ENCODE peak calls at places on chromosomes 7 and 10, in four cellular contexts. Z is right cardiac atrium, B is uterus, V is A549. Q is an unnamed sample.

GRCh38 chr10:121598261-121599249 is at the start of gene FGFR2:
- DNase-seq in Z (peak), B (peak), V (peak), Q (peak)

GRCh38 chr10:59323036-59323459 is 39.3 kb downstream of the FAM13C start:
- DNase-seq in Z (no peak), B (no peak), V (no peak), Q (no peak)

GRCh38 chr10:65861249-65861648 is 1064.6 kb upstream of the LRRTM3 start:
- DNase-seq in Z (no peak), B (no peak), V (no peak), Q (no peak)

GRCh38 chr7:99975782-99976521 is at the start of gene AZGP1:
- DNase-seq in Z (no peak), B (no peak), V (no peak), Q (no peak)

GRCh38 chr7:51288896-51289607 is 27.6 kb downstream of the COBL start:
- DNase-seq in Z (no peak), B (no peak), V (no peak), Q (no peak)

GRCh38 chr10:69361303-69361614 is 55.5 kb downstream of the TACR2 start:
- DNase-seq in Z (no peak), B (no peak), V (no peak), Q (no peak)

GRCh38 chr10:112404612-112405011 is 30.7 kb downstream of the ACSL5 start:
- DNase-seq in Z (no peak), B (no peak), V (no peak), Q (no peak)

GRCh38 chr7:142754681-142755575 is 5.7 kb downstream of the PRSS1 start:
- DNase-seq in Z (no peak), B (no peak), V (no peak), Q (no peak)

GRCh38 chr7:35277359-35277758 is 23.5 kb upstream of the TBX20 start:
- DNase-seq in Z (no peak), B (no peak), V (no peak), Q (no peak)

GRCh38 chr10:87865201-87866025 is 2.0 kb downstream of the PTEN start:
- DNase-seq in Z (no peak), B (no peak), V (no peak), Q (no peak)

DNA sequence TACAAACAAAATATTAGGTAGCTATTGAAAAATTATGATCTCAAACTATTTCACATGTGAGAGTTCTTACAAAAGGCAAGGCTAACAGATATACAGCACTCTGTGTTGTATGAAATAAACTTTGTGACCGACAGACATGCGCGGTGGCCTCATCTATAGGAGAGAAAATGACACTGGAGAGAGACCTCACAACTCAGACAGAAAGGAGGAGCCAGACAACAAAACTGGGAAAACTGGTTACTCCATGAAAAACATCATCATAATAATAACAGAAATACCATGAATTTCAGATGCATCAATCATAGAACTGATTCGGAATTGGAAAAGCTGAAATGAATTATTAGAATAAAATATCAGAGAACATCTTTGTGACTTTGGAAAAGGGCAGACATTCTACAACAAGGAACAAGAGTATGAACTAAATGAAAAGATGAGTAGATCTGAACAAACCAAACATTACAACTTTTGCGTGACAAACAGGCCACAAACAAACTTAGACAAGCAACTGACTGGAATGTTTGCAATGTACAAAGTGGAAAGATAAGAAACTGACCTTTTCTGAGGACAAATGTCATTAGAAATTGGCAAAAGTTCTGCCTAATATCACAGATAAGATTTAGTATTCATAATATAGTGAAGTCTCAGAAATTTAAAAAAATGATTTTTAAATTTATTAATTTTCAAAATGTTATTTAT is 69.3 kb downstream of the TNS3 start:
- DNase-seq in Z (no peak), B (no peak), V (no peak), Q (no peak)
- H3K27ac ChIP-seq in Z (no peak), B (peak), V (peak), Q (no peak)

DNA sequence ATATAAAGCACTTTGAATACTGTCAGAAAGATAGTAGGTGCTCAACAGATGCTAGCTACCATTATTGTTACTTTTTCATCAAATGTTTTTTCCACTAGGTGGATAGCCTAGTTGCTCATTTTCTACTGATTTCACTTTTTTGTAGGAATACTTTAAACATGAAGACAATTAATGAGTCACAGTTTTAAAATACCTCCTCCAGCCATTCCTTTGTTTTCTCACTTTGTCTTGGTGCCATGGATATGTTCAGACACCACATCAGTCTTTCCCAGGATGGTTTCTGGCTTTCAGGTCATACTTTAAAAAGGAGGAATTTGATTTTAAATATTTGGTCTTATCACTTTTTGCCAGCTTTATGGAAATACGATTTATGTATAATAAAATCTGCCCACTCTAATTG is 147.1 kb upstream of the MGMT start:
- DNase-seq in Z (no peak), B (no peak), V (no peak), Q (no peak)
- H3K27ac ChIP-seq in Z (no peak), B (no peak), V (no peak), Q (no peak)

GRCh38 chr7:48839108-48839507 is 85.2 kb upstream of the CDC14C start:
- DNase-seq in Z (no peak), B (no peak), V (no peak), Q (no peak)

GRCh38 chr7:48837266-48837665 is 87.1 kb upstream of the CDC14C start:
- DNase-seq in Z (peak), B (no peak), V (no peak), Q (no peak)

GRCh38 chr7:48841750-48842149 is 82.6 kb upstream of the CDC14C start:
- DNase-seq in Z (no peak), B (no peak), V (no peak), Q (no peak)
- H3K27ac ChIP-seq in Z (no peak), B (no peak), V (no peak), Q (no peak)

DNA sequence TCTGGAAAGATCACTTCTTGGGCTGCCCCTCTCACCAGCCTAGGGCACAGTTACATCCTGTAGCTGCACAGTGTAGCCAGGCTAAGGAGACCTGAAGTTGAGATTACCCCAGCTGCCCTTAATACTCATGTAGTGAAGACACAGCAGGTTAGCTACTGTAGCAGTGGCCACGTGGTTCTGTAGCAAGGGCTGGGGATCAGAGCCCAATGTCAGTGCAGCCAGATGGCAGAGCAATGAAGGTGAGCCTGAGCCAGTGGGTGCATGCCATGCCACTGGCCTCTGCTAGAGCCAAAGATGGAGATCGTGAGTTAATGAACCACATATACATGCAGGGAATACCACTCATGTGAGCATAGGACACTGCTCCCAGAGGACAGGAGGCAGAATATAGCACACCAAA is 15.5 kb downstream of the AMPH start:
- DNase-seq in Z (no peak), B (no peak), V (no peak), Q (no peak)
- H3K27ac ChIP-seq in Z (no peak), B (no peak), V (no peak), Q (no peak)

DNA sequence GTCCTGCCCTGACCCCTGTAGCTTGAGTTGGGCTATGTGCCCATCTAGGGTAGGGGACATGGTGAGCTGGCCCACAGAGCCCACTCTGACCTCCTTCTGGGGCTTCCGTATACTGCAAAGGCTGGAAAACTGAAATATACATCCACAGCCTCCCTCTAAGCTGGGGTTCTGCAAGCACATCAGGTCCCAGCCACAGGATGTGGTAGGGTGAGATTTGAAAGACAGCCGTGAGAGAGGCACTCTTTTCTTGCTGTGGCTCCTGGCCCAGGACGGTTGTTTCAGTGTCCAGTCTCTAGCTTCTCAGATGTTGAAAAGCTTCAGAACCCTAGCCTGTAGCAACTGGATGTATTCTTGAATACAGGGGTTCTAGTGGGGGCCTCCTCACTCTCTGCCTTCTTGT is 60.1 kb upstream of the ADRB1 start:
- DNase-seq in Z (no peak), B (no peak), V (no peak), Q (no peak)
- H3K27ac ChIP-seq in Z (no peak), B (no peak), V (no peak), Q (no peak)

GRCh38 chr7:44639701-44640321 is 33.4 kb downstream of the OGDH start:
- DNase-seq in Z (peak), B (peak), V (peak), Q (peak)
- H3K27ac ChIP-seq in Z (peak), B (peak), V (peak), Q (peak)

Q was measured in dorsolateral prefrontal cortex.